ENCODE peak calls at places on chromosomes 6 and 20, in nine cellular contexts. S, M, D, A, H, T, R, Q and L are unnamed samples.

GRCh38 chr6:116764961-116765841 is at the start of gene FAM162B:
- DNase-seq in S (no peak), M (no peak), D (peak; percentile 75), A (peak; percentile 24), H (no peak), T (no peak), R (peak; percentile 38), Q (peak; percentile 13), L (no peak)

GRCh38 chr6:5665667-5666066 is 341.1 kb downstream of the NRN1 start:
- DNase-seq in S (no peak), M (no peak), D (no peak), A (no peak), H (no peak), T (no peak), R (no peak), Q (no peak), L (no peak)

GRCh38 chr20:44717986-44718385 is 2.8 kb downstream of the CCN5 start:
- DNase-seq in S (no peak), M (no peak), D (peak; percentile 69), A (no peak), H (no peak), T (no peak), R (no peak), Q (no peak), L (no peak)

GRCh38 chr20:52747736-52748135 is 224.4 kb upstream of the TSHZ2 start:
- DNase-seq in S (no peak), M (no peak), D (peak; percentile 75), A (peak; percentile 25), H (no peak), T (no peak), R (no peak), Q (peak; percentile 12), L (no peak)

GRCh38 chr20:44594730-44595129 is 12.4 kb downstream of the PKIG start:
- DNase-seq in S (no peak), M (no peak), D (no peak), A (no peak), H (no peak), T (peak; percentile 48), R (no peak), Q (no peak), L (no peak)

GRCh38 chr6:148745926-148746325 is 904 bp upstream of the UST start:
- DNase-seq in S (no peak), M (no peak), D (no peak), A (no peak), H (no peak), T (no peak), R (no peak), Q (peak; percentile 47), L (no peak)

GRCh38 chr6:137016366-137016765 is 28.4 kb downstream of the IL20RA start:
- DNase-seq in S (no peak), M (no peak), D (no peak), A (no peak), H (no peak), T (no peak), R (no peak), Q (no peak), L (no peak)

GRCh38 chr20:63525968-63526367 is 5.4 kb downstream of the PPDPF start:
- DNase-seq in S (no peak), M (no peak), D (no peak), A (no peak), H (no peak), T (no peak), R (peak; percentile 8), Q (peak; percentile 16), L (no peak)

GRCh38 chr6:151497935-151498726 is 4.3 kb downstream of the CCDC170 start:
- DNase-seq in S (no peak), M (no peak), D (peak; percentile 27), A (no peak), H (no peak), T (no peak), R (no peak), Q (no peak), L (no peak)

GRCh38 chr20:53773792-53774371 is 180.2 kb upstream of the ZNF217 start:
- DNase-seq in S (no peak), M (no peak), D (no peak), A (no peak), H (no peak), T (peak; percentile 89), R (no peak), Q (no peak), L (peak; percentile 3)

GRCh38 chr6:15522427-15522826 is 140.4 kb downstream of the DTNBP1 start:
- DNase-seq in S (no peak), M (no peak), D (no peak), A (peak; percentile 14), H (no peak), T (no peak), R (no peak), Q (no peak), L (no peak)

GRCh38 chr6:109865968-109866367 is 112.1 kb upstream of the GPR6 start:
- DNase-seq in S (no peak), M (no peak), D (peak; percentile 60), A (no peak), H (no peak), T (no peak), R (no peak), Q (no peak), L (no peak)

GRCh38 chr6:72950114-72950860 is 275.0 kb downstream of the KHDC1L start:
- DNase-seq in S (no peak), M (no peak), D (no peak), A (no peak), H (no peak), T (peak; percentile 79), R (no peak), Q (no peak), L (no peak)

GRCh38 chr20:32249030-32249738 is 28.3 kb upstream of the KIF3B start:
- DNase-seq in S (no peak), M (no peak), D (no peak), A (no peak), H (no peak), T (no peak), R (no peak), Q (no peak), L (no peak)
- TF ChIP-seq CTCF in S (no peak), M (no peak), D (no peak), A (no peak), H (no peak), T (no peak), R (no peak), Q (no peak), L (no peak)

DNA sequence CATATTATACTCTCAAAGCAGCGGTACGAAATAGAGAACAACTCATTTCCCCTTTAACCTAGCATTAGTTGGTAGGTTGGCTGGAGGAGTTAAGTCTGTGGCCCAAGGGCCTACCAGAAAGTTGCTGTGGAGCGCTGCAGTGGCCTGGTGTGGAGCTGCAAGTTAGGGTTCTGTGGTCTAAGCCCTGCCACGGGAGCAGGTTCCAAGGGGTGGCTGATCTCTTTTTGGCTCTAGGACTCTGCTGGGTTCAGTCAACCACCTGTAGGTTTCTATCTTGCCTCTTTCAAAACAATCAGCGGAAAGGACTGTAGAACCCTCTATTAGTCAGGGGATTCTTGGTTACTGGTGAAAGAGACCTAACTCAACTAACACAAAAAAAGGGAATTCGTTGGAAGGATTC is 54.5 kb upstream of the TULP4 start:
- DNase-seq in S (no peak), M (no peak), D (no peak), A (no peak), H (no peak), T (no peak), R (no peak), Q (no peak), L (no peak)
- TF ChIP-seq CTCF in S (no peak), M (no peak), D (no peak), A (no peak), H (no peak), T (no peak), R (no peak), Q (no peak), L (no peak)

GRCh38 chr6:31476515-31477139 is 21.3 kb upstream of the MICB start:
- DNase-seq in S (no peak), M (no peak), D (peak; percentile 49), A (no peak), H (no peak), T (no peak), R (no peak), Q (no peak), L (peak; percentile 40)
- TF ChIP-seq CTCF in S (no peak), M (no peak), D (peak; percentile 23), A (no peak), H (no peak), T (no peak), R (no peak), Q (no peak), L (no peak)

GRCh38 chr20:37602634-37603033 is 75.0 kb upstream of the BLCAP start:
- DNase-seq in S (no peak), M (no peak), D (no peak), A (no peak), H (no peak), T (no peak), R (no peak), Q (no peak), L (no peak)

GRCh38 chr20:37598101-37598530 is 70.4 kb upstream of the BLCAP start:
- DNase-seq in S (no peak), M (no peak), D (peak; percentile 81), A (no peak), H (no peak), T (no peak), R (peak; percentile 60), Q (no peak), L (no peak)

GRCh38 chr20:37598611-37599342 is 71.1 kb upstream of the BLCAP start:
- DNase-seq in S (no peak), M (no peak), D (no peak), A (no peak), H (no peak), T (no peak), R (no peak), Q (no peak), L (no peak)

GRCh38 chr20:37596890-37597539 is 69.3 kb upstream of the BLCAP start:
- DNase-seq in S (no peak), M (no peak), D (no peak), A (no peak), H (no peak), T (no peak), R (no peak), Q (no peak), L (no peak)

DNA sequence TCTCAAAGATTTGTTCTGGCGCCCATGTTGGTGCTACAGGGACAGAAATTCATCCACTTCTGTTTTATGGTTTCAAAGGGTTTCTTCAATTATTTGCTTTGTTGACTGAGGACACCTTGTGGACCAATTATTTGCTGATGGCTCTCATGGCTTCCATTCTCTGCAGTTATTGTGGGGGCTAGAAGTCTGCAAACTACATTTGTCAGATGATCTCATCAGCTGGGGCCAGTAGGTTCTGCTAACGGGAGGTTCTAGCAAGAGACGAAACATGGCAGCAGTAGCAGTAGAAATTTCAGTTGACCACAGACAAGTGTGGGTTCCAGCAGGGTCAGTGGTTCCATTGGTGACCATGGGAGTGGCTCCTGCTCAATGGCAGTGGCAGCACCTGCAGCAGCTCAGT is 72.8 kb upstream of the BLCAP start:
- DNase-seq in S (no peak), M (no peak), D (no peak), A (no peak), H (no peak), T (no peak), R (no peak), Q (no peak), L (no peak)
- TF ChIP-seq CTCF in S (no peak), M (no peak), D (peak; percentile 34), A (no peak), H (no peak), T (no peak), R (no peak), Q (no peak), L (no peak)